ENCODE peak calls at places on chromosomes 13 and 19, in five cellular contexts. One of them, this sample, is unnamed.

GRCh38 chr13:20442798-20443381 is 82.8 kb downstream of the CRYL1 start:
- DNase-seq in osteocyte: no peak
- DNase-seq in mesothelial cell of epicardium: no peak
- DNase-seq in HFFc6: no peak
- DNase-seq in HCT116: no peak
- DNase-seq in this sample: no peak

GRCh38 chr13:33110713-33111413 is 94.6 kb downstream of the KL start:
- DNase-seq in osteocyte: no peak
- DNase-seq in mesothelial cell of epicardium: no peak
- DNase-seq in HFFc6: no peak
- DNase-seq in HCT116: no peak
- DNase-seq in this sample: no peak

GRCh38 chr13:76791290-76791664 is 94.9 kb downstream of the KCTD12 start:
- DNase-seq in osteocyte: no peak
- DNase-seq in mesothelial cell of epicardium: no peak
- DNase-seq in HFFc6: no peak
- DNase-seq in HCT116: no peak
- DNase-seq in this sample: no peak

GRCh38 chr19:18271433-18271841 is 2.8 kb downstream of the IQCN start:
- DNase-seq in osteocyte: no peak
- DNase-seq in mesothelial cell of epicardium: no peak
- DNase-seq in HFFc6: no peak
- DNase-seq in HCT116: no peak
- DNase-seq in this sample: no peak

GRCh38 chr13:48156466-48156865 is 61.6 kb upstream of the MED4 start:
- DNase-seq in osteocyte: no peak
- DNase-seq in mesothelial cell of epicardium: no peak
- DNase-seq in HFFc6: no peak
- DNase-seq in HCT116: peak; percentile 13
- DNase-seq in this sample: no peak

GRCh38 chr13:27375686-27376326 is 48.6 kb upstream of the GTF3A start:
- DNase-seq in osteocyte: no peak
- DNase-seq in mesothelial cell of epicardium: no peak
- DNase-seq in HFFc6: peak; percentile 52
- DNase-seq in HCT116: peak; percentile 70
- DNase-seq in this sample: peak; percentile 76

GRCh38 chr13:93957371-93957770 is 522.1 kb downstream of the DCT start:
- DNase-seq in osteocyte: no peak
- DNase-seq in mesothelial cell of epicardium: no peak
- DNase-seq in HFFc6: no peak
- DNase-seq in HCT116: no peak
- DNase-seq in this sample: no peak

GRCh38 chr13:37481005-37481857 is 117.3 kb downstream of the POSTN start:
- DNase-seq in osteocyte: no peak
- DNase-seq in mesothelial cell of epicardium: no peak
- DNase-seq in HFFc6: peak; percentile 53
- DNase-seq in HCT116: no peak
- DNase-seq in this sample: no peak

GRCh38 chr19:7450243-7451223 is 38.3 kb downstream of the PEX11G start:
- DNase-seq in osteocyte: no peak
- DNase-seq in mesothelial cell of epicardium: no peak
- DNase-seq in HFFc6: no peak
- DNase-seq in HCT116: peak; percentile 10
- DNase-seq in this sample: no peak

GRCh38 chr19:1858412-1859081 is 4.8 kb downstream of the KLF16 start:
- DNase-seq in osteocyte: no peak
- DNase-seq in mesothelial cell of epicardium: no peak
- DNase-seq in HFFc6: no peak
- DNase-seq in HCT116: no peak
- DNase-seq in this sample: no peak

GRCh38 chr19:1074512-1075283 is 7.7 kb downstream of the ARHGAP45 start:
- DNase-seq in osteocyte: no peak
- DNase-seq in mesothelial cell of epicardium: no peak
- DNase-seq in HFFc6: no peak
- DNase-seq in HCT116: no peak
- DNase-seq in this sample: no peak

GRCh38 chr19:925912-926594 is at the start of gene ARID3A:
- DNase-seq in osteocyte: no peak
- DNase-seq in mesothelial cell of epicardium: no peak
- DNase-seq in HFFc6: no peak
- DNase-seq in HCT116: no peak
- DNase-seq in this sample: peak; percentile 63

GRCh38 chr19:5961969-5962945 is 15.7 kb downstream of the RANBP3 start:
- DNase-seq in osteocyte: no peak
- DNase-seq in mesothelial cell of epicardium: no peak
- DNase-seq in HFFc6: no peak
- DNase-seq in HCT116: no peak
- DNase-seq in this sample: peak; percentile 47

GRCh38 chr13:45021250-45021649 is 31.9 kb downstream of the GPALPP1 start:
- DNase-seq in osteocyte: no peak
- DNase-seq in mesothelial cell of epicardium: no peak
- DNase-seq in HFFc6: no peak
- DNase-seq in HCT116: no peak
- DNase-seq in this sample: no peak

GRCh38 chr19:35080613-35081170 is 34.9 kb upstream of the FXYD3 start:
- DNase-seq in osteocyte: no peak
- DNase-seq in mesothelial cell of epicardium: no peak
- DNase-seq in HFFc6: no peak
- DNase-seq in HCT116: no peak
- DNase-seq in this sample: no peak
- TF ChIP-seq CTCF in osteocyte: no peak
- TF ChIP-seq CTCF in mesothelial cell of epicardium: no peak
- TF ChIP-seq CTCF in HFFc6: no peak
- TF ChIP-seq CTCF in HCT116: no peak
- TF ChIP-seq CTCF in this sample: no peak

DNA sequence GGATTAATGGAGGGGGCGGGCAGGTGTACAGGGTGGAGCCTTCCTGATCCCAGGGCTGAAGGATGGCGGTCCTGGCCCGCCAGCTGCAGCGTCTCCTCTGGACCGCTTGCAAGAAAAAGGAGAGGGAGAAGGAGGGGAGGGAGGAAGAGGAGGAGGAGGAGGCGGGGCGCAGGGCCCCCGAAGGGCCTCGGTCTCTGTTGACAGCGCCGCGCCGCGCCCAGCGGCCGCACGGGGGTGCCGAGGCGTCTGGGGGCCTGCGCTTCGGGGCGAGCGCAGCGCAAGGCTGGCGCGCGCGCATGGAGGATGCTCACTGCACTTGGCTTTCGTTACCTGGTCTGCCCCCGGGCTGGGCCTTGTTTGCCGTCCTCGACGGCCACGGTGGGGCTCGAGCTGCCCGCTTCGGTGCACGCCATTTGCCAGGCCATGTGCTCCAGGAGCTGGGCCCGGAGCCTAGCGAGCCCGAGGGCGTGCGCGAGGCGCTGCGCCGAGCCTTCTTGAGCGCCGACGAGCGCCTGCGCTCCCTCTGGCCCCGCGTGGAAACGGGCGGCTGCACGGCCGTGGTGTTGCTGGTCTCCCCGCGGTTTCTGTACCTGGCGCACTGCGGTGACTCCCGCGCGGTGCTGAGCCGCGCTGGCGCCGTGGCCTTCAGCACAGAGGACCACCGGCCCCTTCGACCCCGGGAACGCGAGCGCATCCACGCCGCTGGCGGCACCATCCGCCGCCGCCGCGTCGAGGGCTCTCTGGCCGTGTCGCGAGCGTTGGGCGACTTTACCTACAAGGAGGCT is at the start of gene PPM1N:
- DNase-seq in osteocyte: no peak
- DNase-seq in mesothelial cell of epicardium: no peak
- DNase-seq in HFFc6: no peak
- DNase-seq in HCT116: no peak
- DNase-seq in this sample: peak; percentile 23
- TF ChIP-seq CTCF in osteocyte: peak; percentile 6
- TF ChIP-seq CTCF in mesothelial cell of epicardium: no peak
- TF ChIP-seq CTCF in HFFc6: peak; percentile 28
- TF ChIP-seq CTCF in HCT116: no peak
- TF ChIP-seq CTCF in this sample: no peak

GRCh38 chr19:48737360-48737998 is 2.9 kb downstream of the RASIP1 start:
- DNase-seq in osteocyte: no peak
- DNase-seq in mesothelial cell of epicardium: no peak
- DNase-seq in HFFc6: no peak
- DNase-seq in HCT116: no peak
- DNase-seq in this sample: no peak

GRCh38 chr19:48740705-48741030 is 258 bp upstream of the RASIP1 start:
- DNase-seq in osteocyte: no peak
- DNase-seq in mesothelial cell of epicardium: no peak
- DNase-seq in HFFc6: no peak
- DNase-seq in HCT116: no peak
- DNase-seq in this sample: no peak

GRCh38 chr19:48739835-48740704 is at the start of gene RASIP1:
- DNase-seq in osteocyte: no peak
- DNase-seq in mesothelial cell of epicardium: no peak
- DNase-seq in HFFc6: no peak
- DNase-seq in HCT116: no peak
- DNase-seq in this sample: peak; percentile 80

GRCh38 chr19:48739400-48739825 is 997 bp downstream of the RASIP1 start:
- DNase-seq in osteocyte: no peak
- DNase-seq in mesothelial cell of epicardium: no peak
- DNase-seq in HFFc6: no peak
- DNase-seq in HCT116: no peak
- DNase-seq in this sample: no peak

GRCh38 chr19:48738557-48739399 is 1.6 kb downstream of the RASIP1 start:
- DNase-seq in osteocyte: peak; percentile 94
- DNase-seq in mesothelial cell of epicardium: peak; percentile 97
- DNase-seq in HFFc6: peak; percentile 63
- DNase-seq in HCT116: peak; percentile 82
- DNase-seq in this sample: peak; percentile 99
- TF ChIP-seq CTCF in osteocyte: peak; percentile 45
- TF ChIP-seq CTCF in mesothelial cell of epicardium: no peak
- TF ChIP-seq CTCF in HFFc6: peak; percentile 57
- TF ChIP-seq CTCF in HCT116: peak; percentile 60
- TF ChIP-seq CTCF in this sample: peak; percentile 39

DNA sequence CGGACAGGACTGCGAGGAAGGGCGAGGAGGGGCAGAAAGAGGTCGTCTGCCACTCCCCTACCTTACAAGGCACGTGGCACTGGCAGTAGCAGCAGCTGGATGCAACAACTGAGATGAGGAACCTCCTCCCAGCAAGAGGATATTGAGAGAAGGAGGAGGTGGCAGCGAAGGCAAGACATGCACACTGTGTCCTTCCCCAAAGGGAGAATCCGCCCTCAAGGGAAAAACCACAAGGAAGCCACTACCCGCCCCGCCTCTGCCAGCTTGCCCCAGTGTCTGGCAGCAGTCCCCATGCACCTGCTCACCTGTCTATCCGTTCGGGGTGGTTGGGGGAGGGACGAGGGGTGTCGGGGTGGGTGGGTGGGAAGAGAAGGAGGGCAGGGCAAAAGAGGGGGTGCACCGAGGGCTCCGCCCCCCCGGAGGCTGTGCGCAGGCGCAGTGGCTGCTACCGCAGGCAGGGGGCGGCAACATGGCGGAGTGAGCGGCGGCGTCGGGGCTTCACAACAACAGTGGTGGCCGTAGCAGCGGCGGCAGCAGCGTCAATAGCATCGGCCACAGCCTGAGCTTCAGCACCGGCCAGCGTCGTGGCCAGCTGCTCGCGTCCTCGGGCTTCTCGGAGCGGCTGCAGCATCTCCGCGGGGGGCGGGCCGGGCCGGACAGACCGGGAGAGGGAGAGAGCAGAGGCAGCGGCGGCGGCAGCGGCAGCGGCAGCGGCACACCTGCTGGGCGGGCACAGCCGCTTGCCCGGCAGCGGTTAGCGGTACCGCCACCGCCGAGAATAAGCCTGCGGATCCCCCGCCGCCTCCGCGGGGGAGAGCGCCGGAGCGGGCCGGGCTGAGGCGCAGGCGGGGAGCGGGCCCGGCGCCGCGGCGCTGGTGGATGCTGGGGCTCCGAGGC is at the start of gene NBEA:
- DNase-seq in osteocyte: peak; percentile 92
- DNase-seq in mesothelial cell of epicardium: peak; percentile 75
- DNase-seq in HFFc6: peak; percentile 42
- DNase-seq in HCT116: peak; percentile 46
- DNase-seq in this sample: peak; percentile 81
- TF ChIP-seq CTCF in osteocyte: peak; percentile 44
- TF ChIP-seq CTCF in mesothelial cell of epicardium: peak; percentile 38
- TF ChIP-seq CTCF in HFFc6: peak; percentile 75
- TF ChIP-seq CTCF in HCT116: no peak
- TF ChIP-seq CTCF in this sample: peak; percentile 44

DNA sequence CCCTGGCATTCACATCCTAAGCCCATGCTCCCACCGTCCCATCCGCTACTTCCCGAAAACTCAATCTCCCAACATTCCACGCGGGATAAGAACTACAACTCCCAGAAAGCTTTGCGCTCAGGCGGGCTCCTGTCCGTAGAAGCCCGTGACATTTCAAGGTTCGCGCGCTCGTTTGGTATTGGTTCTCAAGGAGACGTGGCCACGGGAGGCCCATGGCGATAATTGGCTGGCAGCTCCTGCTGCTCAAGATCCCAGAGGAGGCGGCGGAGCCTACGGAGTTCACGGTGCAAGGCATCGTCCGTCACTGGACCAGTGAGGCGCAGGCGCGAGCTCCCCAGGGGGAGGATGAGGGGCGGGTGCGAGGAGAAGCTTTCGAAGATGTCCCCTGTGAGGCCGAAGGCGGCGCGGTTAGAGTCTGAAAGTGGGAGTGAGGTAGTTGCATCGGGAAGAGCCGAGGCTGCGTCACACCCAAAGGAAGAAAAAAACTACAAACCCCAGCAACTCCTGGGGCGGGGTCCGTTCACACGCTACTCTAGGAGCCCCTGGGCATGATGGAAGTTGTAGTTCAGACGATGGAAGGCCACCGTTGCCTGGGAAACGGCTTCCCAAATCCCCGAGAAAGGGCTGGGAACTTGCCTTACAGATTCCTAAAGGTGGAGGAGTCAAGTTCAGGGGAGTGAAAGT is 1.2 kb upstream of the MAMSTR start:
- DNase-seq in osteocyte: peak; percentile 99
- DNase-seq in mesothelial cell of epicardium: peak; percentile 95
- DNase-seq in HFFc6: peak; percentile 99
- DNase-seq in HCT116: peak; percentile 98
- DNase-seq in this sample: peak; percentile 49
- TF ChIP-seq CTCF in osteocyte: no peak
- TF ChIP-seq CTCF in mesothelial cell of epicardium: no peak
- TF ChIP-seq CTCF in HFFc6: no peak
- TF ChIP-seq CTCF in HCT116: no peak
- TF ChIP-seq CTCF in this sample: no peak

GRCh38 chr13:23432589-23432988 is 913 bp downstream of the SACS start:
- DNase-seq in osteocyte: peak; percentile 1
- DNase-seq in mesothelial cell of epicardium: no peak
- DNase-seq in HFFc6: no peak
- DNase-seq in HCT116: no peak
- DNase-seq in this sample: no peak

GRCh38 chr13:23433171-23434153 is at the start of gene SACS:
- DNase-seq in osteocyte: peak; percentile 83
- DNase-seq in mesothelial cell of epicardium: no peak
- DNase-seq in HFFc6: peak; percentile 65
- DNase-seq in HCT116: no peak
- DNase-seq in this sample: peak; percentile 43

GRCh38 chr13:23428183-23428528 is 5.3 kb downstream of the SACS start:
- DNase-seq in osteocyte: no peak
- DNase-seq in mesothelial cell of epicardium: no peak
- DNase-seq in HFFc6: peak; percentile 35
- DNase-seq in HCT116: no peak
- DNase-seq in this sample: no peak

GRCh38 chr13:23430664-23431063 is 2.8 kb downstream of the SACS start:
- DNase-seq in osteocyte: peak; percentile 0
- DNase-seq in mesothelial cell of epicardium: no peak
- DNase-seq in HFFc6: no peak
- DNase-seq in HCT116: no peak
- DNase-seq in this sample: no peak

GRCh38 chr13:23427342-23428182 is 5.9 kb downstream of the SACS start:
- DNase-seq in osteocyte: no peak
- DNase-seq in mesothelial cell of epicardium: no peak
- DNase-seq in HFFc6: peak; percentile 87
- DNase-seq in HCT116: no peak
- DNase-seq in this sample: no peak
- TF ChIP-seq CTCF in osteocyte: no peak
- TF ChIP-seq CTCF in mesothelial cell of epicardium: no peak
- TF ChIP-seq CTCF in HFFc6: no peak
- TF ChIP-seq CTCF in HCT116: no peak
- TF ChIP-seq CTCF in this sample: no peak

This sample was measured in endothelial cell.